ENCODE peak calls at places on chromosomes 2 and 18, in ten cellular contexts. F is activated T-cell treated with anti-CD3 and anti-CD28 coated beads, Interleukin-2, amount 50 U/mL, for 72 hours; S is stimulated activated CD4-positive, alpha-beta T cell treated with anti-CD3 and anti-CD28 coated beads, Interleukin-12 subunit alpha, Interleukin-12 subunit beta, amount 100 ng/mL, for 4 hours; C is choroid plexus epithelial cell; U is GM23248; L is astrocyte of the cerebellum; H is nucleus accumbens; J is cardiac fibroblast; X is HCT116; K is hepatocyte. N is an unnamed sample.

GRCh38 chr2:120541553-120541932 is 194.1 kb upstream of the GLI2 start:
- DNase-seq in X (no peak), H (no peak), K (no peak), L (no peak), F (no peak), J (no peak), U (peak; percentile 86), C (peak; percentile 39), S (no peak), N (no peak)

GRCh38 chr2:157279331-157279730 is 21.8 kb downstream of the GALNT5 start:
- DNase-seq in C (no peak), L (no peak), X (no peak), F (no peak), U (no peak), K (no peak), H (no peak), S (no peak), J (no peak), N (no peak)

GRCh38 chr2:150409196-150409595 is 78.3 kb downstream of the RND3 start:
- DNase-seq in C (peak; percentile 57), F (no peak), U (no peak), X (no peak), K (no peak), J (no peak), L (no peak), H (no peak), S (no peak), N (no peak)

GRCh38 chr2:212736327-212736726 is 197.7 kb upstream of the ERBB4 start:
- DNase-seq in F (no peak), K (peak; percentile 45), J (no peak), S (no peak), X (no peak), U (no peak), C (no peak), H (no peak), L (no peak), N (no peak)

GRCh38 chr2:151063271-151063670 is 198.4 kb downstream of the RBM43 start:
- DNase-seq in J (peak; percentile 74), S (no peak), C (peak; percentile 71), X (no peak), K (peak; percentile 4), H (no peak), L (no peak), F (no peak), U (peak; percentile 79), N (peak; percentile 83)

GRCh38 chr2:66431840-66432511 is 2.9 kb upstream of the MEIS1 start:
- DNase-seq in F (no peak), H (no peak), L (no peak), U (no peak), C (no peak), K (peak; percentile 40), J (no peak), X (no peak), S (no peak), N (no peak)

GRCh38 chr2:174765576-174765975 is 1.3 kb upstream of the CHRNA1 start:
- DNase-seq in F (no peak), L (no peak), U (no peak), H (no peak), J (no peak), C (peak; percentile 42), S (no peak), X (no peak), K (no peak), N (no peak)

GRCh38 chr2:197369228-197369945 is 58.8 kb upstream of the ANKRD44 start:
- DNase-seq in J (peak; percentile 59), S (no peak), X (no peak), K (no peak), L (no peak), U (peak; percentile 31), C (no peak), H (no peak), F (no peak), N (no peak)

GRCh38 chr18:28178720-28179119 is 1.8 kb upstream of the CDH2 start:
- DNase-seq in F (no peak), C (peak; percentile 67), H (no peak), X (no peak), U (peak; percentile 67), J (no peak), L (no peak), S (no peak), K (peak; percentile 34), N (no peak)

GRCh38 chr2:188142636-188143035 is 149.0 kb upstream of the GULP1 start:
- DNase-seq in C (peak; percentile 84), K (no peak), F (no peak), L (no peak), U (peak; percentile 62), S (no peak), J (peak; percentile 25), H (no peak), X (no peak), N (no peak)

GRCh38 chr2:197255550-197255949 is 55.0 kb downstream of the ANKRD44 start:
- DNase-seq in H (peak; percentile 48), C (peak; percentile 58), L (peak; percentile 18), X (no peak), J (peak; percentile 63), U (peak; percentile 78), F (peak; percentile 87), S (peak; percentile 53), K (peak; percentile 49), N (no peak)